ENCODE peak calls at places on chromosome 2, in five cellular contexts. One of them, this sample, is unnamed.

GRCh38 chr2:28515176-28515751 is 19.4 kb downstream of the PLB1 start:
- DNase-seq in cardiac fibroblast: no peak
- DNase-seq in naive B cell: no peak
- DNase-seq in GM12865: no peak
- DNase-seq in epithelial cell of esophagus: no peak
- DNase-seq in this sample: no peak

GRCh38 chr2:61125123-61125710 is 36.8 kb upstream of the C2orf74 start:
- DNase-seq in GM12865: no peak
- DNase-seq in cardiac fibroblast: no peak
- DNase-seq in naive B cell: peak
- DNase-seq in epithelial cell of esophagus: no peak
- DNase-seq in this sample: no peak

GRCh38 chr2:227153766-227154486 is 10.1 kb downstream of the COL4A4 start:
- DNase-seq in cardiac fibroblast: peak
- DNase-seq in epithelial cell of esophagus: no peak
- DNase-seq in naive B cell: no peak
- DNase-seq in GM12865: no peak
- DNase-seq in this sample: no peak

GRCh38 chr2:61898810-61899209 is 6.7 kb upstream of the COMMD1 start:
- DNase-seq in epithelial cell of esophagus: peak
- DNase-seq in cardiac fibroblast: peak
- DNase-seq in GM12865: peak
- DNase-seq in naive B cell: no peak
- DNase-seq in this sample: peak

GRCh38 chr2:102264952-102265351 is 46.4 kb upstream of the IL1RL1 start:
- DNase-seq in naive B cell: no peak
- DNase-seq in GM12865: no peak
- DNase-seq in epithelial cell of esophagus: no peak
- DNase-seq in cardiac fibroblast: no peak
- DNase-seq in this sample: no peak

GRCh38 chr2:65300772-65301711 is 73.4 kb downstream of the ACTR2 start:
- DNase-seq in epithelial cell of esophagus: peak
- DNase-seq in GM12865: peak
- DNase-seq in cardiac fibroblast: peak
- DNase-seq in naive B cell: peak
- DNase-seq in this sample: peak

GRCh38 chr2:235660484-235661081 is 166.7 kb downstream of the AGAP1 start:
- DNase-seq in epithelial cell of esophagus: no peak
- DNase-seq in cardiac fibroblast: no peak
- DNase-seq in naive B cell: no peak
- DNase-seq in GM12865: no peak
- DNase-seq in this sample: no peak

GRCh38 chr2:10238991-10239485 is 63.7 kb upstream of the HPCAL1 start:
- DNase-seq in naive B cell: no peak
- DNase-seq in GM12865: no peak
- DNase-seq in cardiac fibroblast: no peak
- DNase-seq in epithelial cell of esophagus: no peak
- DNase-seq in this sample: no peak

GRCh38 chr2:12835733-12836132 is 119.0 kb downstream of the TRIB2 start:
- DNase-seq in epithelial cell of esophagus: no peak
- DNase-seq in naive B cell: no peak
- DNase-seq in cardiac fibroblast: no peak
- DNase-seq in GM12865: no peak
- DNase-seq in this sample: no peak

GRCh38 chr2:20897047-20897446 is 74.1 kb upstream of the LDAH start:
- DNase-seq in naive B cell: no peak
- DNase-seq in cardiac fibroblast: no peak
- DNase-seq in GM12865: no peak
- DNase-seq in epithelial cell of esophagus: no peak
- DNase-seq in this sample: no peak

GRCh38 chr2:10741139-10741538 is 19.7 kb downstream of the ATP6V1C2 start:
- DNase-seq in epithelial cell of esophagus: no peak
- DNase-seq in naive B cell: no peak
- DNase-seq in GM12865: no peak
- DNase-seq in cardiac fibroblast: no peak
- DNase-seq in this sample: no peak